ENCODE peak calls at places on chromosome 19, in eight cellular contexts. G is AG04450; H is PC-3; L is spleen; Y is CD4-positive, CD25-positive, alpha-beta regulatory T cell; C is breast epithelium; M is naive thymus-derived CD4-positive, alpha-beta T cell; I is neuronal stem cell. N is an unnamed sample. For H3K9me3, the result is how much of the 10 kb centered on the place peaks cover.

GRCh38 chr19:54903303-54903702 is 2.6 kb upstream of the NCR1 start:
- DNase-seq in C (no peak), I (no peak), G (no peak), M (no peak), H (no peak), Y (no peak), L (no peak), N (no peak)

GRCh38 chr19:46759817-46760333 is 13.6 kb upstream of the STRN4 start:
- DNase-seq in I (no peak), H (no peak), C (peak), L (no peak), G (peak), Y (no peak), M (no peak), N (peak)

GRCh38 chr19:55080121-55080914 is 4.6 kb downstream of the EPS8L1 start:
- DNase-seq in Y (peak), H (no peak), L (peak), I (no peak), C (peak), G (peak), M (no peak), N (peak)

GRCh38 chr19:38512277-38512676 is 78.8 kb downstream of the RYR1 start:
- DNase-seq in I (no peak), G (no peak), C (no peak), L (no peak), Y (no peak), M (no peak), H (no peak), N (no peak)

GRCh38 chr19:8441725-8442544 is 2.8 kb upstream of the HNRNPM start:
- DNase-seq in H (no peak), C (no peak), Y (no peak), L (peak), M (no peak), I (no peak), G (no peak), N (no peak)

GRCh38 chr19:29672319-29672932 is 7.2 kb downstream of the PLEKHF1 start:
- DNase-seq in C (no peak), H (no peak), I (no peak), M (no peak), Y (no peak), G (no peak), L (peak), N (no peak)

GRCh38 chr19:28051047-28051446 is 1161.9 kb downstream of the UQCRFS1 start:
- DNase-seq in G (no peak), I (no peak), Y (no peak), H (no peak), L (no peak), M (no peak), C (no peak), N (no peak)

GRCh38 chr19:35437152-35437951 is 10.7 kb upstream of the FFAR2 start:
- DNase-seq in C (no peak), M (no peak), H (no peak), L (no peak), I (no peak), G (no peak), Y (no peak), N (no peak)

GRCh38 chr19:1015782-1016646 is 4.9 kb downstream of the TMEM259 start:
- DNase-seq in L (no peak), M (no peak), I (no peak), H (no peak), G (no peak), C (no peak), Y (no peak), N (no peak)

GRCh38 chr19:36103842-36104552 is 6.9 kb upstream of the OVOL3 start:
- DNase-seq in L (no peak), Y (no peak), I (no peak), G (no peak), H (peak), C (no peak), M (no peak), N (no peak)

GRCh38 chr19:58571575-58571947 is 1.6 kb downstream of the MZF1 start:
- DNase-seq in H (no peak), Y (no peak), M (no peak), C (no peak), G (no peak), L (peak), I (no peak), N (no peak)

GRCh38 chr19:28242317-28242927 is 970.5 kb downstream of the UQCRFS1 start:
- DNase-seq in L (no peak), H (no peak), C (no peak), Y (no peak), G (no peak), M (no peak), I (peak), N (no peak)

GRCh38 chr19:48006762-48007161 is 12.3 kb downstream of the ELSPBP1 start:
- DNase-seq in L (no peak), I (no peak), H (no peak), M (no peak), C (no peak), G (no peak), Y (no peak), N (no peak)

GRCh38 chr19:45757696-45758095 is 11.4 kb downstream of the SIX5 start:
- DNase-seq in Y (no peak), H (no peak), M (no peak), L (no peak), I (no peak), G (no peak), C (no peak), N (no peak)

GRCh38 chr19:17021328-17021727 is 5.3 kb downstream of the CPAMD8 start:
- DNase-seq in G (no peak), C (no peak), H (no peak), Y (no peak), M (no peak), I (no peak), L (no peak), N (no peak)

GRCh38 chr19:8304841-8305621 is 3.1 kb downstream of the CD320 start:
- DNase-seq in L (peak), G (no peak), Y (no peak), M (no peak), H (no peak), I (peak), C (peak), N (peak)

GRCh38 chr19:6481541-6482342 is at the start of gene DENND1C:
- DNase-seq in M (peak), L (peak), G (no peak), Y (peak), H (peak), C (no peak), I (no peak), N (no peak)

GRCh38 chr19:6058411-6059201 is 51.7 kb downstream of the RFX2 start:
- DNase-seq in C (peak), G (no peak), Y (no peak), L (no peak), H (no peak), M (no peak), I (no peak), N (no peak)

GRCh38 chr19:4234142-4234861 is 5.0 kb downstream of the EBI3 start:
- DNase-seq in M (no peak), L (no peak), H (no peak), Y (no peak), C (no peak), G (no peak), I (no peak), N (no peak)

GRCh38 chr19:39834287-39834841 is 402 bp upstream of the DYRK1B start:
- DNase-seq in H (no peak), L (peak), G (no peak), I (no peak), C (no peak), Y (no peak), M (no peak), N (no peak)

GRCh38 chr19:982567-983170 is 1.5 kb upstream of the WDR18 start:
- DNase-seq in M (peak), L (peak), Y (peak), G (no peak), C (peak), H (peak), I (peak), N (peak)

GRCh38 chr19:3985643-3986259 is 488 bp upstream of the EEF2 start:
- DNase-seq in L (no peak), G (no peak), M (no peak), I (peak), H (no peak), C (peak), Y (no peak), N (no peak)

GRCh38 chr19:5592531-5592930 is 24.8 kb upstream of the TINCR start:
- DNase-seq in Y (no peak), L (peak), C (no peak), I (no peak), H (no peak), G (no peak), M (no peak), N (no peak)

GRCh38 chr19:54477650-54478049 is 4.6 kb upstream of the CDC42EP5 start:
- DNase-seq in C (no peak), I (no peak), L (no peak), M (no peak), H (peak), Y (no peak), G (no peak), N (no peak)

GRCh38 chr19:52670046-52670445 is 31.9 kb upstream of the ZNF83 start:
- DNase-seq in Y (no peak), G (no peak), C (no peak), I (no peak), L (no peak), M (no peak), H (peak), N (no peak)

GRCh38 chr19:42396542-42397314 is 6.6 kb upstream of the CNFN start:
- DNase-seq in C (peak), M (peak), L (peak), Y (peak), G (peak), H (peak), I (peak), N (peak)

GRCh38 chr19:47157455-47158321 is 27.1 kb downstream of the SAE1 start:
- DNase-seq in H (peak), C (peak), Y (peak), M (no peak), I (peak), G (peak), L (peak), N (no peak)

GRCh38 chr19:41426952-41427646 is at the start of gene B3GNT8:
- DNase-seq in H (no peak), G (peak), Y (no peak), M (no peak), I (peak), L (peak), C (peak), N (no peak)

GRCh38 chr19:41595258-41595889 is 19.4 kb downstream of the CEACAM21 start:
- DNase-seq in H (peak), I (no peak), L (peak), C (no peak), M (peak), Y (peak), G (peak), N (peak)

GRCh38 chr19:53961523-53962345 is 1.0 kb upstream of the CACNG8 start:
- DNase-seq in I (no peak), L (no peak), G (no peak), M (no peak), Y (no peak), H (no peak), C (no peak), N (peak)

DNA sequence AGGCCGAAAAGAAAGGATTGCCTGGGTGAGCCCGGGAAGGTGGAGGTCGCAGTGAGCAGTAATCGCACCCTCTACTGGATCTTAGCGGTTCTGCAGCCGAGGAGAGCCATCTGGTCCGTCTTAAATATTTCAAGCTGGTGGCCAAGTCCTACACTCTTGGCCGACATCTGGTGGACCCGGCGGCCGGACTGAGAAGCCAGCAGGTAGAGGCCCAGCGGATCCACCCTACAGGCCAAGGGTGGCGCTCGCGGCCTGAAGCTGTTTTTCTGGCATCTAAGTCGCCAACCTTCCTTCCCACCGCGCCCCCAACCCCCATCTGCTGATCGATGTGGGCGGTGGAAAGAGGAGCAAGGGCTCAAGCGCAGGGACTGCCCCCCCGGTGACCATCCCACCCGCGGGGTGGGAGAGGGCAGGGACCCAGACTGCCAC is 46.5 kb upstream of the ZNF730 start:
- DNase-seq in H (no peak), C (peak), I (no peak), Y (no peak), L (no peak), M (no peak), G (no peak), N (no peak)
- H3K9me3 ChIP-seq in H (under half), C (under half), I (under half), Y (under half), L (under half), M (under half), G (under half), N (under half)

GRCh38 chr19:20968092-20968491 is 45.0 kb downstream of the ZNF85 start:
- DNase-seq in I (no peak), C (no peak), G (no peak), M (no peak), Y (no peak), L (no peak), H (no peak), N (no peak)
- H3K4me3 ChIP-seq in I (no peak), C (no peak), G (no peak), M (no peak), Y (no peak), L (no peak), H (no peak), N (no peak)

DNA sequence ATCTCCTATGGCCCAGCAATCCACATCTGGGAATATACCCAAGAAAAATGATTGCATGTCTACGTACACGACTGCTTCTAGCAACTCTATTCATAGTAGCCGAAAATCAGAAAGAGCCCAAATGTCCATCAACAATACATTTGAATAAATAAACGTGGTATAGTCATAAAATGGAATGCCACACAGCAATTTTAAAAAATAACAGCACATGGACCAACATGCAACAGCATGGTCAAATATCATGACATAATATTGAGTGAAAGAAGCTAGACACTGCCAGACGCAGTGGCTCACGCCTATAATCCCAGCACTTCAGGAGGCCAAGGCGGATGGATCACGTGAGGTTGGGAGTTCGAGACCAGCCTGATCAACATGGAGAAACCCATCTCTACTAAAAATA is 16.3 kb downstream of the TEX101 start:
- DNase-seq in M (no peak), G (no peak), L (no peak), H (no peak), I (no peak), Y (no peak), C (no peak), N (no peak)
- H3K9me3 ChIP-seq in M (under half), G (under half), L (under half), H (under half), I (under half), Y (under half), C (under half), N (under half)

GRCh38 chr19:12345197-12345596 is 11.8 kb upstream of the ZNF563 start:
- DNase-seq in H (no peak), C (no peak), I (no peak), M (no peak), Y (no peak), G (no peak), L (no peak), N (no peak)
- H3K4me3 ChIP-seq in H (no peak), C (no peak), I (no peak), M (no peak), Y (no peak), G (no peak), L (no peak), N (no peak)

N was measured in MG63.